ENCODE peak calls at places on chromosomes 4 and X, in six cellular contexts. I, U, X, G, K and L are unnamed samples. For H3K27me3, the result is how much of the 10 kb centered on the place peaks cover.

GRCh38 chr4:142645478-142646108 is 200.5 kb downstream of the INPP4B start:
- DNase-seq in I (no peak), U (no peak), X (no peak), G (no peak), K (no peak), L (peak)

GRCh38 chr4:178881937-178882336 is 1439.7 kb upstream of the AGA start:
- DNase-seq in I (no peak), U (no peak), X (no peak), G (no peak), K (no peak), L (no peak)

GRCh38 chrX:150037041-150037440 is 98.8 kb upstream of the EOLA2 start:
- DNase-seq in I (no peak), U (peak), X (no peak), G (no peak), K (no peak), L (no peak)

GRCh38 chrX:106302304-106302703 is 134.2 kb downstream of the PWWP3B start:
- DNase-seq in I (no peak), U (no peak), X (no peak), G (no peak), K (no peak), L (no peak)

GRCh38 chr4:158209825-158210807 is at the start of gene TMEM144:
- DNase-seq in I (peak), U (peak), X (peak), G (peak), K (peak), L (peak)

GRCh38 chr4:14196141-14196540 is 568.6 kb upstream of the BOD1L1 start:
- DNase-seq in I (no peak), U (peak), X (peak), G (peak), K (no peak), L (no peak)

GRCh38 chrX:38654302-38654701 is 93.0 kb downstream of the TSPAN7 start:
- DNase-seq in I (no peak), U (peak), X (peak), G (peak), K (no peak), L (no peak)

GRCh38 chr4:113539408-113539807 is 222.1 kb downstream of the CAMK2D start:
- DNase-seq in I (no peak), U (no peak), X (peak), G (no peak), K (no peak), L (peak)

GRCh38 chrX:24355095-24355494 is 5.3 kb upstream of the SUPT20HL1 start:
- DNase-seq in I (no peak), U (no peak), X (no peak), G (no peak), K (no peak), L (no peak)

GRCh38 chrX:18173494-18174180 is 47.0 kb downstream of the BEND2 start:
- DNase-seq in I (no peak), U (no peak), X (no peak), G (no peak), K (no peak), L (no peak)

GRCh38 chrX:54808109-54808604 is 612 bp downstream of the MAGED2 start:
- DNase-seq in I (peak), U (peak), X (no peak), G (peak), K (peak), L (peak)

GRCh38 chrX:108590496-108590895 is 145.9 kb downstream of the IRS4 start:
- DNase-seq in I (no peak), U (peak), X (no peak), G (no peak), K (no peak), L (no peak)

GRCh38 chr4:914531-914930 is 17.6 kb downstream of the GAK start:
- DNase-seq in I (peak), U (no peak), X (no peak), G (no peak), K (peak), L (no peak)

GRCh38 chrX:137031517-137032377 is 2.0 kb downstream of the GPR101 start:
- DNase-seq in I (no peak), U (peak), X (peak), G (no peak), K (no peak), L (peak)

GRCh38 chrX:66622209-66622608 is 16.7 kb downstream of the EDA2R start:
- DNase-seq in I (no peak), U (no peak), X (no peak), G (no peak), K (no peak), L (no peak)

GRCh38 chrX:133583825-133584224 is 168.5 kb upstream of the GPC4 start:
- DNase-seq in I (no peak), U (no peak), X (no peak), G (no peak), K (no peak), L (no peak)

GRCh38 chrX:108735087-108735679 is 1.2 kb downstream of the IRS4 start:
- DNase-seq in I (no peak), U (no peak), X (no peak), G (no peak), K (no peak), L (peak)

GRCh38 chr4:13733817-13734216 is 106.3 kb upstream of the BOD1L1 start:
- DNase-seq in I (no peak), U (peak), X (no peak), G (no peak), K (no peak), L (no peak)

GRCh38 chr4:150683775-150684350 is 101.9 kb downstream of the MAB21L2 start:
- DNase-seq in I (no peak), U (no peak), X (no peak), G (no peak), K (no peak), L (no peak)

GRCh38 chr4:4327652-4328121 is 37.6 kb downstream of the ZBTB49 start:
- DNase-seq in I (peak), U (no peak), X (peak), G (no peak), K (no peak), L (peak)

GRCh38 chr4:8019396-8020365 is 80.0 kb upstream of the AFAP1 start:
- DNase-seq in I (no peak), U (peak), X (no peak), G (no peak), K (no peak), L (peak)

GRCh38 chrX:348461-349117 is 30.0 kb upstream of the GTPBP6 start:
- DNase-seq in I (peak), U (no peak), X (no peak), G (no peak), K (no peak), L (peak)

GRCh38 chrX:152861116-152861515 is 30.3 kb downstream of the NSDHL start:
- DNase-seq in I (no peak), U (no peak), X (peak), G (no peak), K (no peak), L (no peak)
- H3K27me3 ChIP-seq in I (under half), U (under half), X (under half), G (under half), K (under half), L (under half)

GRCh38 chr4:96343836-96344235 is 503.9 kb downstream of the PDHA2 start:
- DNase-seq in I (no peak), U (peak), X (no peak), G (no peak), K (no peak), L (no peak)

GRCh38 chr4:96347582-96347981 is 507.7 kb downstream of the PDHA2 start:
- DNase-seq in I (no peak), U (no peak), X (no peak), G (no peak), K (no peak), L (no peak)

GRCh38 chr4:96342790-96343455 is 503.0 kb downstream of the PDHA2 start:
- DNase-seq in I (no peak), U (no peak), X (no peak), G (no peak), K (no peak), L (no peak)
- H3K27ac ChIP-seq in I (no peak), U (no peak), X (no peak), G (no peak), K (no peak), L (no peak)

DNA sequence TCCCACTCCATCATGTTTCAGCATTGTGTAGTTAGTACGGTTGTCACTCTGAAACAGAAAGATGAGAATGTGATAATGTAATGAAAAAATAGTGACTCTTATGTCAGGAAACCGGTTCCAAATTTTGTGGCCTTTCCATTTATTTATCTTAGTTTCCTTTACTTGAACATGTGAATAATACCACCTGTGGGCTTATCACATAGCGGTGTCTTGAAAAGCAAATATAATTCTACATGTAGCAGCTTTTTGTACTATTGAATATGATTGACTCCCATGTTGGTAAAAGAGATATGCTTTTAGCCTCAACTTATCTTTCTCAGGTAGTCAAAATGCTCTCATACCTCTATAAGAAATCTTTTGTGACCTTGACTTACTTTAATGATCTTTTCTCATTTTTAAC is 12.0 kb downstream of the PRDM8 start:
- DNase-seq in I (no peak), U (no peak), X (no peak), G (no peak), K (no peak), L (no peak)
- H3K27me3 ChIP-seq in I (under half), U (under half), X (under half), G (under half), K (under half), L (under half)

DNA sequence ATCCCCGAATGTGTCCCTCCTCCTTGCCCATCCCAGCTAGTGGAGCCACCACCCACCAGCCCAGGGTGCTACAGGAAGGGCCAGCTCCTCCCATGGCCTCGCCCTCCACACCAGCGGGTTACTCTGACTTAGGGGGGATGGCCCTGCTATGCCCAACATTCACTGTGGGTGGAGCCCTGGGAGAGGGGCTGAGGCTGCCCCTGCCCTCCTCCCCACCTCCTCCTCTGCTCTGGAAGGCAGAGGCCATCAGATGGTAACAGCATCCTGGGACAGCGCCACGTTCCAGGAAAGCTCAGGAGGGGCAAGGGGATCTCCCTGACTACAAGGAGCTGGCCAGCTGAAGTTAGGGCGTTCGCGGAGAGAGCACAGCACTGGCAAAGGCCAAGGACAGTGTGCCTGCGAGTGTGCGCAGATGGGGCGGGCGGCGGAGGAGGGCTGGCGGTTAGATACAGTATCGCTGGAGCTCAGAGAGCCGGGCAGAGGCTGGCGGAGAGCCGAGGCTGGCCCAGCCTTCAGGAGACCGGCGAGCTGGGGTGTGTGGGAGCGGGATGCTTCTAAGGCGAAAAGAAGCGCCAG is 1.5 kb downstream of the JAKMIP1 start:
- DNase-seq in I (peak), U (no peak), X (peak), G (no peak), K (no peak), L (no peak)
- H3K27ac ChIP-seq in I (peak), U (no peak), X (no peak), G (no peak), K (no peak), L (no peak)

GRCh38 chrX:16633754-16634153 is 16.2 kb upstream of the S100G start:
- DNase-seq in I (no peak), U (peak), X (peak), G (no peak), K (no peak), L (no peak)

GRCh38 chrX:16639966-16640365 is 10.0 kb upstream of the S100G start:
- DNase-seq in I (no peak), U (no peak), X (no peak), G (no peak), K (no peak), L (no peak)

GRCh38 chrX:16638533-16638932 is 11.4 kb upstream of the S100G start:
- DNase-seq in I (no peak), U (no peak), X (no peak), G (no peak), K (no peak), L (no peak)

GRCh38 chrX:16640823-16641222 is 9.1 kb upstream of the S100G start:
- DNase-seq in I (no peak), U (no peak), X (no peak), G (no peak), K (no peak), L (no peak)

DNA sequence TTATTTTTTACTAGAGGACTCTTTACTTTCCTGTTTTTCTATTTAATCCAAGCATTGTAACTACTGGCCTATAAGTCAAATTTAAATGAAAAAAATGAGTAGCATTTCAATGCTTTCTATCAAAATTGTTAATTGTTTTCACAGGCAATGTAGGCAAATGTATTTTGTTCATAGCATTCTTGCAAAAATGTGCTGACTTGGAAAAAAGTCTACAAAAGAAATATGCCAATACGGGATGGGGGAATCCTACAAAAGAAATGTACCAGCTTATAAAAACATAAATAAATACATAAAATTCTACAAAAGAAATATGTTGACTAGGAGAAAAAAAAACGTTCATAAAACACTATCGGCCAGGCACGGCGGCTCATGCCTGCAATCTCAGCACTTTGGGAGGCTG is 14.9 kb upstream of the S100G start:
- DNase-seq in I (no peak), U (no peak), X (no peak), G (no peak), K (no peak), L (no peak)
- H3K27me3 ChIP-seq in I (under half), U (under half), X (under half), G (under half), K (under half), L (under half)

GRCh38 chr4:6892909-6893202 is 16.8 kb upstream of the TBC1D14 start:
- DNase-seq in I (no peak), U (no peak), X (no peak), G (no peak), K (peak), L (no peak)

GRCh38 chr4:6894086-6894478 is 15.5 kb upstream of the TBC1D14 start:
- DNase-seq in I (no peak), U (no peak), X (no peak), G (no peak), K (no peak), L (no peak)

GRCh38 chr4:6893449-6894085 is 16.1 kb upstream of the TBC1D14 start:
- DNase-seq in I (peak), U (no peak), X (peak), G (no peak), K (peak), L (peak)

GRCh38 chr4:6891436-6892170 is 18.0 kb upstream of the TBC1D14 start:
- DNase-seq in I (no peak), U (no peak), X (no peak), G (peak), K (no peak), L (peak)

GRCh38 chr4:6892190-6892908 is 17.3 kb upstream of the TBC1D14 start:
- DNase-seq in I (peak), U (no peak), X (peak), G (peak), K (peak), L (peak)
- H3K27ac ChIP-seq in I (peak), U (no peak), X (peak), G (peak), K (peak), L (peak)

GRCh38 chr4:182416101-182416500 is 172.9 kb downstream of the TENM3 start:
- DNase-seq in I (no peak), U (no peak), X (no peak), G (no peak), K (no peak), L (no peak)
- H3K27me3 ChIP-seq in I (under half), U (under half), X (under half), G (under half), K (under half), L (under half)

DNA sequence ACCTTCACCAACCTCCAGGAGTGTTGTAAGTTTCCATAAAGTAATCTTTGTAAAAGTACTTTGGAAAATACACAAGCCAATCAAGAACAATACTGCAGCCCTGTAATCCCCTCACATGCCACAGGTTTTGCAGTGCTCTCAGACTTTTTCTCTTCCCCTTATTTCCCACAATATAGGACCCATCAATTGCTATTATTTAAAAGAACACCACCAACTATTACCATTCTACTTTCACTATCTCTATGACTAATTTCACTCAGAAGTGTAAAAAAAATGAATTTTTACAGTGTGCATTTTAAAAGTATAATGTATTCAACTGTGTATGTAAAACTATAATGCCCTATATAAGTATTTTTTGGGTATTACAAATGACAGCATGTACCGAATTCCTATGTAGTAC is 1.7 kb downstream of the ATP8A1 start:
- DNase-seq in I (no peak), U (no peak), X (no peak), G (no peak), K (no peak), L (no peak)
- H3K27ac ChIP-seq in I (peak), U (no peak), X (no peak), G (peak), K (peak), L (no peak)

DNA sequence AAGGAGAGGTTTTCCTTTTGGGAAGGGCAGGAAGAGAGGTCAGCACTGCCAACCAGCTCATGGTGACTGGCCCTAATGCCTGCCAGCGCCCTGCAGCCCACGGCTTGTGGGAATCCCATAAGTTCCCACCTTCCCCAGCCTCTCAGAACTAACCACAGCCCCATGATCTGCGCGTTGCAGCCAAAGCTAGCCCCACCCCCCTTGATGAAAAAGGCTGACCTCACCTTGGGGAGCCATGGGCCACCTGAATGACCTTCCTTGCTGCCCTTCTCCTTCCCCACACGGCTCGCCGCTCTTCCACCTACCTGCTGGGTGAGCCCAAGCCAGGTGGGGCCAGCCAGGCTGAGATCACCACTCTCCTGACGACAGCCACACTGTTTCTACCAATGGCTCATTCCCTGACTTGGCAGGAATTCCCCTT is 3.9 kb upstream of the ELF4 start:
- DNase-seq in I (no peak), U (no peak), X (no peak), G (no peak), K (no peak), L (peak)
- H3K27me3 ChIP-seq in I (under half), U (under half), X (under half), G (under half), K (under half), L (under half)